ENCODE peak calls at places on chromosomes 13 and 19, in eight cellular contexts. U is A549, M is H1, N is tibial nerve, T is transverse colon, V is ovary, B is SK-N-SH, Z is sigmoid colon. S is an unnamed sample.

GRCh38 chr19:35552534-35553384 is 7.3 kb downstream of the TMEM147 start:
- DNase-seq in U (no peak), M (no peak), N (no peak), T (no peak), V (no peak), B (no peak), Z (no peak), S (no peak)

GRCh38 chr13:34555988-34556387 is 386.1 kb upstream of the NBEA start:
- DNase-seq in U (no peak), M (no peak), N (no peak), T (no peak), V (no peak), B (no peak), Z (no peak), S (no peak)

GRCh38 chr19:12996542-12997094 is 1.3 kb downstream of the NFIX start:
- DNase-seq in U (no peak), M (peak), N (no peak), T (no peak), V (peak), B (peak), Z (no peak), S (peak)

GRCh38 chr19:37943480-37943879 is 36.5 kb downstream of the SIPA1L3 start:
- DNase-seq in U (no peak), M (no peak), N (no peak), T (peak), V (no peak), B (no peak), Z (no peak), S (no peak)

GRCh38 chr13:50141660-50142010 is 126.4 kb downstream of the KCNRG start:
- DNase-seq in U (no peak), M (no peak), N (no peak), T (no peak), V (no peak), B (no peak), Z (no peak), S (no peak)

GRCh38 chr19:10587022-10587838 is at the start of gene AP1M2:
- DNase-seq in U (no peak), M (peak), N (no peak), T (peak), V (no peak), B (no peak), Z (no peak), S (peak)

GRCh38 chr13:73754727-73755292 is 379.4 kb downstream of the KLF12 start:
- DNase-seq in U (peak), M (no peak), N (no peak), T (no peak), V (no peak), B (peak), Z (no peak), S (no peak)

GRCh38 chr19:5832527-5833216 is 6.8 kb downstream of the FUT6 start:
- DNase-seq in U (no peak), M (no peak), N (no peak), T (no peak), V (no peak), B (peak), Z (no peak), S (no peak)

GRCh38 chr13:27679396-27679795 is 57.7 kb downstream of the POLR1D start:
- DNase-seq in U (no peak), M (no peak), N (no peak), T (no peak), V (no peak), B (no peak), Z (no peak), S (no peak)

GRCh38 chr13:27794921-27795717 is 2.8 kb downstream of the GSX1 start:
- DNase-seq in U (no peak), M (peak), N (no peak), T (no peak), V (no peak), B (no peak), Z (no peak), S (peak)

GRCh38 chr19:11261431-11261901 is 858 bp downstream of the DOCK6 start:
- DNase-seq in U (no peak), M (peak), N (no peak), T (no peak), V (peak), B (peak), Z (no peak), S (no peak)

GRCh38 chr13:19764237-19764636 is 18.5 kb downstream of the PSPC1 start:
- DNase-seq in U (no peak), M (no peak), N (no peak), T (no peak), V (no peak), B (no peak), Z (no peak), S (no peak)

GRCh38 chr13:112708560-112709240 is 18.9 kb downstream of the ATP11A start:
- DNase-seq in U (no peak), M (no peak), N (no peak), T (no peak), V (peak), B (no peak), Z (peak), S (peak)

GRCh38 chr13:51807041-51807440 is 3.1 kb upstream of the DHRS12 start:
- DNase-seq in U (no peak), M (no peak), N (no peak), T (no peak), V (no peak), B (no peak), Z (no peak), S (no peak)

GRCh38 chr19:49129238-49129583 is 9.9 kb downstream of the PPFIA3 start:
- DNase-seq in U (no peak), M (peak), N (no peak), T (no peak), V (no peak), B (peak), Z (no peak), S (peak)

GRCh38 chr19:2280633-2281264 is 1.2 kb downstream of the PEAK3 start:
- DNase-seq in U (no peak), M (no peak), N (no peak), T (no peak), V (no peak), B (no peak), Z (no peak), S (no peak)

GRCh38 chr19:49746206-49746958 is 16.7 kb downstream of the TSKS start:
- DNase-seq in U (peak), M (peak), N (no peak), T (peak), V (peak), B (peak), Z (peak), S (peak)

GRCh38 chr19:13154911-13155471 is 4.8 kb downstream of the IER2 start:
- DNase-seq in U (no peak), M (peak), N (peak), T (peak), V (peak), B (peak), Z (peak), S (peak)

GRCh38 chr13:32164622-32165268 is 133.2 kb downstream of the FRY start:
- DNase-seq in U (peak), M (peak), N (no peak), T (no peak), V (no peak), B (peak), Z (no peak), S (no peak)

GRCh38 chr19:44701228-44701627 is 2.3 kb downstream of the CEACAM16 start:
- DNase-seq in U (no peak), M (no peak), N (no peak), T (no peak), V (no peak), B (no peak), Z (no peak), S (peak)
- TF ChIP-seq EP300 in U (no peak), M (no peak), N (no peak), T (no peak), V (no peak), B (no peak), Z (no peak), S (no peak)

GRCh38 chr19:9057505-9058258 is 29.2 kb upstream of the OR1M1 start:
- DNase-seq in U (no peak), M (no peak), N (no peak), T (no peak), V (no peak), B (no peak), Z (no peak), S (no peak)
- TF ChIP-seq EP300 in U (no peak), M (no peak), N (no peak), T (no peak), V (no peak), B (no peak), Z (no peak), S (no peak)

GRCh38 chr13:108402850-108403249 is 133.3 kb downstream of the TNFSF13B start:
- DNase-seq in U (no peak), M (no peak), N (no peak), T (no peak), V (no peak), B (no peak), Z (no peak), S (no peak)
- TF ChIP-seq EP300 in U (no peak), M (no peak), N (no peak), T (no peak), V (no peak), B (no peak), Z (no peak), S (no peak)

GRCh38 chr13:25462301-25463125 is 90.7 kb downstream of the ATP8A2 start:
- DNase-seq in U (no peak), M (no peak), N (no peak), T (no peak), V (no peak), B (no peak), Z (no peak), S (no peak)
- TF ChIP-seq EP300 in U (no peak), M (no peak), N (no peak), T (no peak), V (no peak), B (no peak), Z (no peak), S (no peak)